ENCODE peak calls at places on chromosomes 16 and 17, in six cellular contexts. A is frontal cortex, E is NCI-H1092 treated with DMSO at 0.1 percent for 48 hours, B is RWPE1, Z is left colon, W is Calu3. O is an unnamed sample.

GRCh38 chr17:76267051-76267576 is 2.0 kb downstream of the UBALD2 start:
- DNase-seq in A (no peak), E (no peak), B (no peak), Z (no peak), W (no peak), O (no peak)

GRCh38 chr16:85360323-85361277 is 248.3 kb upstream of the CIBAR2 start:
- DNase-seq in A (no peak), E (peak), B (peak), Z (peak), W (peak), O (no peak)

GRCh38 chr16:3503513-3503912 is 2.7 kb downstream of the CLUAP1 start:
- DNase-seq in A (no peak), E (no peak), B (no peak), Z (no peak), W (peak), O (peak)

GRCh38 chr17:40417609-40418427 is at the start of gene TOP2A:
- DNase-seq in A (peak), E (peak), B (peak), Z (peak), W (peak), O (peak)

GRCh38 chr16:29146266-29146665 is 161.4 kb downstream of the LAT start:
- DNase-seq in A (no peak), E (no peak), B (no peak), Z (no peak), W (no peak), O (peak)

GRCh38 chr17:39167492-39167891 is 1.5 kb upstream of the ARL5C start:
- DNase-seq in A (no peak), E (no peak), B (no peak), Z (no peak), W (no peak), O (no peak)

GRCh38 chr16:74756203-74756602 is 18.4 kb downstream of the FA2H start:
- DNase-seq in A (no peak), E (no peak), B (no peak), Z (no peak), W (no peak), O (no peak)

GRCh38 chr17:76163919-76164318 is 22.9 kb upstream of the FOXJ1 start:
- DNase-seq in A (no peak), E (no peak), B (no peak), Z (no peak), W (no peak), O (no peak)

GRCh38 chr16:81462683-81463082 is 18.1 kb downstream of the CMIP start:
- DNase-seq in A (no peak), E (no peak), B (no peak), Z (no peak), W (no peak), O (no peak)

GRCh38 chr16:85914423-85914794 is 15.4 kb downstream of the IRF8 start:
- DNase-seq in A (no peak), E (no peak), B (no peak), Z (no peak), W (no peak), O (no peak)

GRCh38 chr17:47902039-47902744 is 6.2 kb downstream of the SP2 start:
- DNase-seq in A (no peak), E (no peak), B (no peak), Z (no peak), W (no peak), O (no peak)

GRCh38 chr16:22161999-22162657 is at the start of gene SDR42E2:
- DNase-seq in A (no peak), E (no peak), B (peak), Z (peak), W (peak), O (no peak)

GRCh38 chr17:70187383-70187782 is 18.1 kb downstream of the KCNJ2 start:
- DNase-seq in A (no peak), E (no peak), B (peak), Z (no peak), W (no peak), O (no peak)

GRCh38 chr17:37317867-37318266 is 57.9 kb upstream of the C17orf78 start:
- DNase-seq in A (no peak), E (no peak), B (no peak), Z (no peak), W (no peak), O (no peak)

GRCh38 chr16:89304941-89305705 is 87.6 kb downstream of the ZNF778 start:
- DNase-seq in A (no peak), E (no peak), B (no peak), Z (no peak), W (no peak), O (no peak)

GRCh38 chr17:38747385-38748328 is 479 bp downstream of the PCGF2 start:
- DNase-seq in A (peak), E (peak), B (no peak), Z (peak), W (peak), O (peak)

GRCh38 chr17:60170835-60171752 is 21.3 kb downstream of the CA4 start:
- DNase-seq in A (no peak), E (peak), B (no peak), Z (no peak), W (no peak), O (no peak)

GRCh38 chr17:42135664-42136653 is 13.4 kb downstream of the HSPB9 start:
- DNase-seq in A (no peak), E (peak), B (peak), Z (peak), W (peak), O (peak)

GRCh38 chr17:45006927-45007461 is 38.9 kb upstream of the C1QL1 start:
- DNase-seq in A (no peak), E (no peak), B (no peak), Z (no peak), W (no peak), O (no peak)

GRCh38 chr17:31272236-31272635 is 24.8 kb downstream of the OMG start:
- DNase-seq in A (no peak), E (no peak), B (no peak), Z (no peak), W (no peak), O (no peak)

GRCh38 chr16:79218358-79218757 is 382.2 kb downstream of the MAF start:
- DNase-seq in A (no peak), E (no peak), B (no peak), Z (no peak), W (no peak), O (no peak)

GRCh38 chr16:74034862-74035261 is 261.8 kb upstream of the PSMD7 start:
- DNase-seq in A (peak), E (peak), B (peak), Z (peak), W (peak), O (no peak)

GRCh38 chr17:74519951-74520553 is 11.2 kb downstream of the CD300LB start:
- DNase-seq in A (no peak), E (no peak), B (no peak), Z (peak), W (no peak), O (no peak)

GRCh38 chr16:77840623-77841274 is 52.4 kb downstream of the VAT1L start:
- DNase-seq in A (no peak), E (no peak), B (no peak), Z (no peak), W (no peak), O (no peak)

GRCh38 chr17:77681820-77682219 is 276.7 kb upstream of the TNRC6C start:
- DNase-seq in A (no peak), E (peak), B (no peak), Z (peak), W (no peak), O (no peak)

GRCh38 chr16:46961373-46962353 is 11.8 kb downstream of the DNAJA2 start:
- DNase-seq in A (no peak), E (no peak), B (no peak), Z (no peak), W (no peak), O (no peak)

GRCh38 chr16:22855231-22855630 is 41.3 kb downstream of the HS3ST2 start:
- DNase-seq in A (no peak), E (no peak), B (no peak), Z (no peak), W (no peak), O (no peak)

GRCh38 chr16:85296859-85297698 is 184.8 kb upstream of the CIBAR2 start:
- DNase-seq in A (peak), E (peak), B (peak), Z (peak), W (peak), O (no peak)

GRCh38 chr16:14364386-14365199 is 265.5 kb downstream of the PARN start:
- DNase-seq in A (no peak), E (no peak), B (peak), Z (no peak), W (peak), O (no peak)

GRCh38 chr17:489758-490329 is 137.2 kb upstream of the RPH3AL start:
- DNase-seq in A (no peak), E (no peak), B (no peak), Z (peak), W (peak), O (peak)

GRCh38 chr16:89708481-89708931 is 7.0 kb upstream of the SPATA2L start:
- DNase-seq in A (no peak), E (no peak), B (no peak), Z (peak), W (no peak), O (no peak)

GRCh38 chr16:14658063-14658462 is 25.3 kb downstream of the BFAR start:
- DNase-seq in A (no peak), E (no peak), B (no peak), Z (no peak), W (no peak), O (no peak)

GRCh38 chr17:16491131-16491702 is 776 bp downstream of the LRRC75A start:
- DNase-seq in A (no peak), E (no peak), B (no peak), Z (peak), W (peak), O (peak)

GRCh38 chr17:81239714-81240555 is 817 bp downstream of the NDUFAF8 start:
- DNase-seq in A (no peak), E (peak), B (no peak), Z (peak), W (peak), O (no peak)

GRCh38 chr17:77451271-77451893 is 310.6 kb downstream of the SEC14L1 start:
- DNase-seq in A (peak), E (peak), B (no peak), Z (peak), W (peak), O (peak)

GRCh38 chr16:30394603-30395154 is 541 bp upstream of the ZNF48 start:
- DNase-seq in A (no peak), E (peak), B (no peak), Z (no peak), W (no peak), O (no peak)

GRCh38 chr17:73281926-73282325 is 20.2 kb upstream of the CPSF4L start:
- DNase-seq in A (no peak), E (no peak), B (no peak), Z (no peak), W (no peak), O (no peak)